ENCODE peak calls at places on chromosomes 7 and 10, in six cellular contexts. W is CD8-positive, alpha-beta memory T cell; J is HT-29; Y is left colon; U is activated CD8-positive, alpha-beta memory T cell treated with anti-CD3 and anti-CD28 coated beads for 1 hour; E is HFF-Myc. X is an unnamed sample.

GRCh38 chr10:62554632-62555199 is 180.5 kb downstream of the ZNF365 start:
- DNase-seq in E (no peak), W (no peak), U (no peak), J (peak), Y (no peak), X (no peak)

GRCh38 chr10:108014145-108014901 is 849.8 kb upstream of the SORCS1 start:
- DNase-seq in W (no peak), J (no peak), Y (no peak), U (no peak), E (no peak), X (no peak)

GRCh38 chr7:42661312-42661711 is 250.6 kb downstream of the C7orf25 start:
- DNase-seq in U (no peak), E (no peak), W (no peak), Y (no peak), J (no peak), X (no peak)

GRCh38 chr7:92988051-92988450 is 129.7 kb downstream of the SAMD9 start:
- DNase-seq in Y (no peak), E (peak), J (peak), W (no peak), U (no peak), X (no peak)

GRCh38 chr10:91313761-91314520 is 93.5 kb downstream of the PCGF5 start:
- DNase-seq in W (no peak), Y (no peak), E (peak), U (no peak), J (no peak), X (no peak)

GRCh38 chr10:86974484-86974883 is 6.2 kb downstream of the ADIRF start:
- DNase-seq in U (no peak), W (no peak), J (peak), E (no peak), Y (no peak), X (no peak)

GRCh38 chr10:65891073-65891981 is 1034.5 kb upstream of the LRRTM3 start:
- DNase-seq in J (peak), Y (no peak), W (no peak), E (no peak), U (no peak), X (no peak)

GRCh38 chr7:4668510-4668847 is 13.6 kb upstream of the FOXK1 start:
- DNase-seq in E (no peak), W (no peak), U (no peak), J (no peak), Y (no peak), X (no peak)

GRCh38 chr7:100545636-100546128 is 6.7 kb downstream of the AGFG2 start:
- DNase-seq in Y (peak), U (no peak), W (peak), J (peak), E (peak), X (peak)

GRCh38 chr7:2409745-2410414 is 6.5 kb downstream of the CHST12 start:
- DNase-seq in Y (no peak), U (no peak), J (no peak), W (no peak), E (no peak), X (no peak)

GRCh38 chr7:102860351-102860811 is 52.4 kb upstream of the LRRC17 start:
- DNase-seq in J (no peak), U (no peak), E (peak), W (no peak), Y (no peak), X (no peak)

GRCh38 chr10:111344804-111345203 is 268.0 kb downstream of the ADRA2A start:
- DNase-seq in U (no peak), Y (no peak), E (no peak), J (peak), W (no peak), X (no peak)

X was measured in right atrium auricular region.